ENCODE peak calls at places on chromosomes 3 and 15, in ten cellular contexts. One of them, this sample, is unnamed.

GRCh38 chr3:184765730-184766074 is 46.3 kb upstream of the VPS8 start:
- DNase-seq in left ventricle myocardium superior: no peak
- DNase-seq in activated CD8-positive, alpha-beta T cell treated with anti-CD3 and anti-CD28 coated beads, Interleukin-2, amount 10 ng/mL, durations not matched to agents 7 days and 5 days: no peak
- DNase-seq in bronchial epithelial cell: peak
- DNase-seq in tibial artery: no peak
- DNase-seq in NCI-H1436: no peak
- DNase-seq in omental fat pad: no peak
- DNase-seq in progenitor cell of endocrine pancreas: no peak
- DNase-seq in stromal cell of bone marrow: no peak
- DNase-seq in stimulated activated CD4-positive, alpha-beta T cell treated with anti-CD3 and anti-CD28 coated beads, Interleukin-12 subunit alpha, Interleukin-12 subunit beta, amount 100 ng/mL, for 48 hours: no peak
- DNase-seq in this sample: peak

GRCh38 chr15:99486371-99487336 is 79.1 kb upstream of the MEF2A start:
- DNase-seq in left ventricle myocardium superior: peak
- DNase-seq in activated CD8-positive, alpha-beta T cell treated with anti-CD3 and anti-CD28 coated beads, Interleukin-2, amount 10 ng/mL, durations not matched to agents 7 days and 5 days: no peak
- DNase-seq in bronchial epithelial cell: peak
- DNase-seq in tibial artery: peak
- DNase-seq in NCI-H1436: peak
- DNase-seq in omental fat pad: no peak
- DNase-seq in progenitor cell of endocrine pancreas: no peak
- DNase-seq in stromal cell of bone marrow: no peak
- DNase-seq in stimulated activated CD4-positive, alpha-beta T cell treated with anti-CD3 and anti-CD28 coated beads, Interleukin-12 subunit alpha, Interleukin-12 subunit beta, amount 100 ng/mL, for 48 hours: no peak
- DNase-seq in this sample: peak

GRCh38 chr3:119297169-119297568 is 3.0 kb downstream of the ARHGAP31 start:
- DNase-seq in left ventricle myocardium superior: peak
- DNase-seq in activated CD8-positive, alpha-beta T cell treated with anti-CD3 and anti-CD28 coated beads, Interleukin-2, amount 10 ng/mL, durations not matched to agents 7 days and 5 days: no peak
- DNase-seq in bronchial epithelial cell: no peak
- DNase-seq in tibial artery: no peak
- DNase-seq in NCI-H1436: no peak
- DNase-seq in omental fat pad: no peak
- DNase-seq in progenitor cell of endocrine pancreas: no peak
- DNase-seq in stromal cell of bone marrow: peak
- DNase-seq in stimulated activated CD4-positive, alpha-beta T cell treated with anti-CD3 and anti-CD28 coated beads, Interleukin-12 subunit alpha, Interleukin-12 subunit beta, amount 100 ng/mL, for 48 hours: no peak
- DNase-seq in this sample: no peak

GRCh38 chr3:134525293-134525692 is 39.4 kb downstream of the CEP63 start:
- DNase-seq in left ventricle myocardium superior: no peak
- DNase-seq in activated CD8-positive, alpha-beta T cell treated with anti-CD3 and anti-CD28 coated beads, Interleukin-2, amount 10 ng/mL, durations not matched to agents 7 days and 5 days: no peak
- DNase-seq in bronchial epithelial cell: no peak
- DNase-seq in tibial artery: no peak
- DNase-seq in NCI-H1436: no peak
- DNase-seq in omental fat pad: no peak
- DNase-seq in progenitor cell of endocrine pancreas: no peak
- DNase-seq in stromal cell of bone marrow: no peak
- DNase-seq in stimulated activated CD4-positive, alpha-beta T cell treated with anti-CD3 and anti-CD28 coated beads, Interleukin-12 subunit alpha, Interleukin-12 subunit beta, amount 100 ng/mL, for 48 hours: no peak
- DNase-seq in this sample: no peak

GRCh38 chr3:167100651-167101050 is 279.4 kb downstream of the ZBBX start:
- DNase-seq in left ventricle myocardium superior: no peak
- DNase-seq in activated CD8-positive, alpha-beta T cell treated with anti-CD3 and anti-CD28 coated beads, Interleukin-2, amount 10 ng/mL, durations not matched to agents 7 days and 5 days: no peak
- DNase-seq in bronchial epithelial cell: no peak
- DNase-seq in tibial artery: no peak
- DNase-seq in NCI-H1436: no peak
- DNase-seq in omental fat pad: no peak
- DNase-seq in progenitor cell of endocrine pancreas: no peak
- DNase-seq in stromal cell of bone marrow: no peak
- DNase-seq in stimulated activated CD4-positive, alpha-beta T cell treated with anti-CD3 and anti-CD28 coated beads, Interleukin-12 subunit alpha, Interleukin-12 subunit beta, amount 100 ng/mL, for 48 hours: no peak
- DNase-seq in this sample: no peak

GRCh38 chr3:184335291-184335660 is 2.1 kb upstream of the FAM131A start:
- DNase-seq in left ventricle myocardium superior: no peak
- DNase-seq in activated CD8-positive, alpha-beta T cell treated with anti-CD3 and anti-CD28 coated beads, Interleukin-2, amount 10 ng/mL, durations not matched to agents 7 days and 5 days: no peak
- DNase-seq in bronchial epithelial cell: no peak
- DNase-seq in tibial artery: no peak
- DNase-seq in NCI-H1436: peak
- DNase-seq in omental fat pad: no peak
- DNase-seq in progenitor cell of endocrine pancreas: no peak
- DNase-seq in stromal cell of bone marrow: no peak
- DNase-seq in stimulated activated CD4-positive, alpha-beta T cell treated with anti-CD3 and anti-CD28 coated beads, Interleukin-12 subunit alpha, Interleukin-12 subunit beta, amount 100 ng/mL, for 48 hours: no peak
- DNase-seq in this sample: no peak

GRCh38 chr15:48940508-48940907 is 23.2 kb downstream of the SHC4 start:
- DNase-seq in left ventricle myocardium superior: no peak
- DNase-seq in activated CD8-positive, alpha-beta T cell treated with anti-CD3 and anti-CD28 coated beads, Interleukin-2, amount 10 ng/mL, durations not matched to agents 7 days and 5 days: peak
- DNase-seq in bronchial epithelial cell: peak
- DNase-seq in tibial artery: no peak
- DNase-seq in NCI-H1436: no peak
- DNase-seq in omental fat pad: no peak
- DNase-seq in progenitor cell of endocrine pancreas: no peak
- DNase-seq in stromal cell of bone marrow: peak
- DNase-seq in stimulated activated CD4-positive, alpha-beta T cell treated with anti-CD3 and anti-CD28 coated beads, Interleukin-12 subunit alpha, Interleukin-12 subunit beta, amount 100 ng/mL, for 48 hours: no peak
- DNase-seq in this sample: peak

GRCh38 chr3:124101643-124102042 is 109.7 kb upstream of the ROPN1 start:
- DNase-seq in left ventricle myocardium superior: no peak
- DNase-seq in activated CD8-positive, alpha-beta T cell treated with anti-CD3 and anti-CD28 coated beads, Interleukin-2, amount 10 ng/mL, durations not matched to agents 7 days and 5 days: no peak
- DNase-seq in bronchial epithelial cell: no peak
- DNase-seq in tibial artery: no peak
- DNase-seq in NCI-H1436: no peak
- DNase-seq in omental fat pad: no peak
- DNase-seq in progenitor cell of endocrine pancreas: no peak
- DNase-seq in stromal cell of bone marrow: no peak
- DNase-seq in stimulated activated CD4-positive, alpha-beta T cell treated with anti-CD3 and anti-CD28 coated beads, Interleukin-12 subunit alpha, Interleukin-12 subunit beta, amount 100 ng/mL, for 48 hours: no peak
- DNase-seq in this sample: no peak

GRCh38 chr3:189393598-189393997 is 221.8 kb downstream of the TPRG1 start:
- DNase-seq in left ventricle myocardium superior: no peak
- DNase-seq in activated CD8-positive, alpha-beta T cell treated with anti-CD3 and anti-CD28 coated beads, Interleukin-2, amount 10 ng/mL, durations not matched to agents 7 days and 5 days: no peak
- DNase-seq in bronchial epithelial cell: peak
- DNase-seq in tibial artery: no peak
- DNase-seq in NCI-H1436: no peak
- DNase-seq in omental fat pad: no peak
- DNase-seq in progenitor cell of endocrine pancreas: no peak
- DNase-seq in stromal cell of bone marrow: no peak
- DNase-seq in stimulated activated CD4-positive, alpha-beta T cell treated with anti-CD3 and anti-CD28 coated beads, Interleukin-12 subunit alpha, Interleukin-12 subunit beta, amount 100 ng/mL, for 48 hours: no peak
- DNase-seq in this sample: peak

GRCh38 chr15:81253846-81254245 is 57.2 kb downstream of the IL16 start:
- DNase-seq in left ventricle myocardium superior: no peak
- DNase-seq in activated CD8-positive, alpha-beta T cell treated with anti-CD3 and anti-CD28 coated beads, Interleukin-2, amount 10 ng/mL, durations not matched to agents 7 days and 5 days: no peak
- DNase-seq in bronchial epithelial cell: no peak
- DNase-seq in tibial artery: no peak
- DNase-seq in NCI-H1436: no peak
- DNase-seq in omental fat pad: no peak
- DNase-seq in progenitor cell of endocrine pancreas: no peak
- DNase-seq in stromal cell of bone marrow: no peak
- DNase-seq in stimulated activated CD4-positive, alpha-beta T cell treated with anti-CD3 and anti-CD28 coated beads, Interleukin-12 subunit alpha, Interleukin-12 subunit beta, amount 100 ng/mL, for 48 hours: no peak
- DNase-seq in this sample: no peak

GRCh38 chr3:163422671-163423070 is 1655.6 kb downstream of the SI start:
- DNase-seq in left ventricle myocardium superior: no peak
- DNase-seq in activated CD8-positive, alpha-beta T cell treated with anti-CD3 and anti-CD28 coated beads, Interleukin-2, amount 10 ng/mL, durations not matched to agents 7 days and 5 days: no peak
- DNase-seq in bronchial epithelial cell: no peak
- DNase-seq in tibial artery: no peak
- DNase-seq in NCI-H1436: no peak
- DNase-seq in omental fat pad: no peak
- DNase-seq in progenitor cell of endocrine pancreas: no peak
- DNase-seq in stromal cell of bone marrow: no peak
- DNase-seq in stimulated activated CD4-positive, alpha-beta T cell treated with anti-CD3 and anti-CD28 coated beads, Interleukin-12 subunit alpha, Interleukin-12 subunit beta, amount 100 ng/mL, for 48 hours: no peak
- DNase-seq in this sample: no peak

GRCh38 chr3:76859596-76859995 is 180.3 kb upstream of the ROBO2 start:
- DNase-seq in left ventricle myocardium superior: no peak
- DNase-seq in activated CD8-positive, alpha-beta T cell treated with anti-CD3 and anti-CD28 coated beads, Interleukin-2, amount 10 ng/mL, durations not matched to agents 7 days and 5 days: no peak
- DNase-seq in bronchial epithelial cell: peak
- DNase-seq in tibial artery: no peak
- DNase-seq in NCI-H1436: no peak
- DNase-seq in omental fat pad: no peak
- DNase-seq in progenitor cell of endocrine pancreas: no peak
- DNase-seq in stromal cell of bone marrow: no peak
- DNase-seq in stimulated activated CD4-positive, alpha-beta T cell treated with anti-CD3 and anti-CD28 coated beads, Interleukin-12 subunit alpha, Interleukin-12 subunit beta, amount 100 ng/mL, for 48 hours: no peak
- DNase-seq in this sample: peak

GRCh38 chr3:129239992-129240391 is 9.4 kb upstream of the COPG1 start:
- DNase-seq in left ventricle myocardium superior: no peak
- DNase-seq in activated CD8-positive, alpha-beta T cell treated with anti-CD3 and anti-CD28 coated beads, Interleukin-2, amount 10 ng/mL, durations not matched to agents 7 days and 5 days: no peak
- DNase-seq in bronchial epithelial cell: no peak
- DNase-seq in tibial artery: no peak
- DNase-seq in NCI-H1436: no peak
- DNase-seq in omental fat pad: no peak
- DNase-seq in progenitor cell of endocrine pancreas: no peak
- DNase-seq in stromal cell of bone marrow: no peak
- DNase-seq in stimulated activated CD4-positive, alpha-beta T cell treated with anti-CD3 and anti-CD28 coated beads, Interleukin-12 subunit alpha, Interleukin-12 subunit beta, amount 100 ng/mL, for 48 hours: no peak
- DNase-seq in this sample: no peak

GRCh38 chr3:38114875-38115644 is 21.9 kb downstream of the ACAA1 start:
- DNase-seq in left ventricle myocardium superior: no peak
- DNase-seq in activated CD8-positive, alpha-beta T cell treated with anti-CD3 and anti-CD28 coated beads, Interleukin-2, amount 10 ng/mL, durations not matched to agents 7 days and 5 days: no peak
- DNase-seq in bronchial epithelial cell: no peak
- DNase-seq in tibial artery: peak
- DNase-seq in NCI-H1436: no peak
- DNase-seq in omental fat pad: peak
- DNase-seq in progenitor cell of endocrine pancreas: no peak
- DNase-seq in stromal cell of bone marrow: no peak
- DNase-seq in stimulated activated CD4-positive, alpha-beta T cell treated with anti-CD3 and anti-CD28 coated beads, Interleukin-12 subunit alpha, Interleukin-12 subunit beta, amount 100 ng/mL, for 48 hours: no peak
- DNase-seq in this sample: no peak

GRCh38 chr3:114608293-114608692 is 314.5 kb downstream of the TIGIT start:
- DNase-seq in left ventricle myocardium superior: no peak
- DNase-seq in activated CD8-positive, alpha-beta T cell treated with anti-CD3 and anti-CD28 coated beads, Interleukin-2, amount 10 ng/mL, durations not matched to agents 7 days and 5 days: no peak
- DNase-seq in bronchial epithelial cell: peak
- DNase-seq in tibial artery: no peak
- DNase-seq in NCI-H1436: no peak
- DNase-seq in omental fat pad: no peak
- DNase-seq in progenitor cell of endocrine pancreas: no peak
- DNase-seq in stromal cell of bone marrow: no peak
- DNase-seq in stimulated activated CD4-positive, alpha-beta T cell treated with anti-CD3 and anti-CD28 coated beads, Interleukin-12 subunit alpha, Interleukin-12 subunit beta, amount 100 ng/mL, for 48 hours: no peak
- DNase-seq in this sample: peak

GRCh38 chr3:65130782-65131181 is 443.0 kb upstream of the ADAMTS9 start:
- DNase-seq in left ventricle myocardium superior: no peak
- DNase-seq in activated CD8-positive, alpha-beta T cell treated with anti-CD3 and anti-CD28 coated beads, Interleukin-2, amount 10 ng/mL, durations not matched to agents 7 days and 5 days: no peak
- DNase-seq in bronchial epithelial cell: peak
- DNase-seq in tibial artery: no peak
- DNase-seq in NCI-H1436: no peak
- DNase-seq in omental fat pad: no peak
- DNase-seq in progenitor cell of endocrine pancreas: no peak
- DNase-seq in stromal cell of bone marrow: no peak
- DNase-seq in stimulated activated CD4-positive, alpha-beta T cell treated with anti-CD3 and anti-CD28 coated beads, Interleukin-12 subunit alpha, Interleukin-12 subunit beta, amount 100 ng/mL, for 48 hours: no peak
- DNase-seq in this sample: peak

GRCh38 chr15:91853968-91854943 is 748 bp downstream of the SLCO3A1 start:
- DNase-seq in left ventricle myocardium superior: peak
- DNase-seq in activated CD8-positive, alpha-beta T cell treated with anti-CD3 and anti-CD28 coated beads, Interleukin-2, amount 10 ng/mL, durations not matched to agents 7 days and 5 days: peak
- DNase-seq in bronchial epithelial cell: peak
- DNase-seq in tibial artery: peak
- DNase-seq in NCI-H1436: no peak
- DNase-seq in omental fat pad: no peak
- DNase-seq in progenitor cell of endocrine pancreas: peak
- DNase-seq in stromal cell of bone marrow: no peak
- DNase-seq in stimulated activated CD4-positive, alpha-beta T cell treated with anti-CD3 and anti-CD28 coated beads, Interleukin-12 subunit alpha, Interleukin-12 subunit beta, amount 100 ng/mL, for 48 hours: no peak
- DNase-seq in this sample: peak

GRCh38 chr15:94383041-94383440 is 151.7 kb downstream of the MCTP2 start:
- DNase-seq in left ventricle myocardium superior: no peak
- DNase-seq in activated CD8-positive, alpha-beta T cell treated with anti-CD3 and anti-CD28 coated beads, Interleukin-2, amount 10 ng/mL, durations not matched to agents 7 days and 5 days: no peak
- DNase-seq in bronchial epithelial cell: no peak
- DNase-seq in tibial artery: no peak
- DNase-seq in NCI-H1436: no peak
- DNase-seq in omental fat pad: no peak
- DNase-seq in progenitor cell of endocrine pancreas: no peak
- DNase-seq in stromal cell of bone marrow: no peak
- DNase-seq in stimulated activated CD4-positive, alpha-beta T cell treated with anti-CD3 and anti-CD28 coated beads, Interleukin-12 subunit alpha, Interleukin-12 subunit beta, amount 100 ng/mL, for 48 hours: no peak
- DNase-seq in this sample: no peak

GRCh38 chr15:25245801-25246622 is 192.8 kb downstream of the UBE3A start:
- DNase-seq in left ventricle myocardium superior: peak
- DNase-seq in activated CD8-positive, alpha-beta T cell treated with anti-CD3 and anti-CD28 coated beads, Interleukin-2, amount 10 ng/mL, durations not matched to agents 7 days and 5 days: no peak
- DNase-seq in bronchial epithelial cell: no peak
- DNase-seq in tibial artery: peak
- DNase-seq in NCI-H1436: no peak
- DNase-seq in omental fat pad: peak
- DNase-seq in progenitor cell of endocrine pancreas: no peak
- DNase-seq in stromal cell of bone marrow: no peak
- DNase-seq in stimulated activated CD4-positive, alpha-beta T cell treated with anti-CD3 and anti-CD28 coated beads, Interleukin-12 subunit alpha, Interleukin-12 subunit beta, amount 100 ng/mL, for 48 hours: no peak
- DNase-seq in this sample: no peak